ENCODE peak calls at places on chromosomes 1 and 21, in eight cellular contexts. One of them, this sample, is unnamed.

GRCh38 chr1:204867666-204868339 is 2.9 kb upstream of the NFASC start:
- ATAC-seq in heart left ventricle: peak; percentile 39
- ATAC-seq in psoas muscle: peak; percentile 36
- ATAC-seq in gastrocnemius medialis: no peak
- ATAC-seq in lung: no peak
- ATAC-seq in Panc1: no peak
- ATAC-seq in HepG2: no peak
- ATAC-seq in lower lobe of right lung: no peak
- ATAC-seq in this sample: no peak

GRCh38 chr1:65691152-65691900 is 101.4 kb upstream of the PDE4B start:
- ATAC-seq in lung: no peak
- ATAC-seq in psoas muscle: peak; percentile 50
- ATAC-seq in lower lobe of right lung: no peak
- ATAC-seq in gastrocnemius medialis: no peak
- ATAC-seq in HepG2: no peak
- ATAC-seq in Panc1: no peak
- ATAC-seq in heart left ventricle: peak; percentile 33
- ATAC-seq in this sample: peak; percentile 14

GRCh38 chr1:147556643-147557042 is 15.3 kb downstream of the BCL9 start:
- ATAC-seq in gastrocnemius medialis: no peak
- ATAC-seq in HepG2: no peak
- ATAC-seq in lung: no peak
- ATAC-seq in Panc1: no peak
- ATAC-seq in psoas muscle: no peak
- ATAC-seq in lower lobe of right lung: no peak
- ATAC-seq in heart left ventricle: no peak
- ATAC-seq in this sample: no peak

GRCh38 chr1:112557385-112557784 is 48.6 kb downstream of the WNT2B start:
- ATAC-seq in HepG2: no peak
- ATAC-seq in heart left ventricle: peak; percentile 18
- ATAC-seq in gastrocnemius medialis: no peak
- ATAC-seq in lung: no peak
- ATAC-seq in lower lobe of right lung: peak; percentile 31
- ATAC-seq in psoas muscle: no peak
- ATAC-seq in Panc1: no peak
- ATAC-seq in this sample: no peak

GRCh38 chr1:231338270-231339128 is at the start of gene SPRTN:
- ATAC-seq in lung: peak; percentile 68
- ATAC-seq in lower lobe of right lung: peak; percentile 27
- ATAC-seq in gastrocnemius medialis: peak; percentile 8
- ATAC-seq in Panc1: peak; percentile 85
- ATAC-seq in HepG2: peak; percentile 82
- ATAC-seq in heart left ventricle: peak; percentile 88
- ATAC-seq in psoas muscle: peak; percentile 77
- ATAC-seq in this sample: peak; percentile 83

GRCh38 chr1:9529190-9529589 is 10.1 kb upstream of the SLC25A33 start:
- ATAC-seq in lower lobe of right lung: no peak
- ATAC-seq in heart left ventricle: no peak
- ATAC-seq in HepG2: peak; percentile 46
- ATAC-seq in psoas muscle: no peak
- ATAC-seq in lung: no peak
- ATAC-seq in Panc1: peak; percentile 68
- ATAC-seq in gastrocnemius medialis: no peak
- ATAC-seq in this sample: no peak

GRCh38 chr1:118958937-118959631 is 29.1 kb downstream of the TBX15 start:
- ATAC-seq in heart left ventricle: no peak
- ATAC-seq in HepG2: no peak
- ATAC-seq in lower lobe of right lung: no peak
- ATAC-seq in gastrocnemius medialis: peak; percentile 35
- ATAC-seq in psoas muscle: peak; percentile 17
- ATAC-seq in Panc1: no peak
- ATAC-seq in lung: no peak
- ATAC-seq in this sample: no peak

GRCh38 chr1:175881571-175881970 is 138.2 kb upstream of the TNR start:
- ATAC-seq in Panc1: no peak
- ATAC-seq in lower lobe of right lung: no peak
- ATAC-seq in gastrocnemius medialis: no peak
- ATAC-seq in lung: no peak
- ATAC-seq in psoas muscle: no peak
- ATAC-seq in heart left ventricle: no peak
- ATAC-seq in HepG2: no peak
- ATAC-seq in this sample: no peak

GRCh38 chr1:59494145-59494824 is 197.4 kb downstream of the FGGY start:
- ATAC-seq in lower lobe of right lung: peak; percentile 14
- ATAC-seq in heart left ventricle: peak; percentile 34
- ATAC-seq in Panc1: no peak
- ATAC-seq in HepG2: no peak
- ATAC-seq in gastrocnemius medialis: peak; percentile 75
- ATAC-seq in lung: no peak
- ATAC-seq in psoas muscle: no peak
- ATAC-seq in this sample: no peak

GRCh38 chr1:33130297-33130696 is 49.3 kb downstream of the AZIN2 start:
- ATAC-seq in Panc1: no peak
- ATAC-seq in gastrocnemius medialis: peak; percentile 61
- ATAC-seq in lung: no peak
- ATAC-seq in lower lobe of right lung: no peak
- ATAC-seq in psoas muscle: peak; percentile 75
- ATAC-seq in heart left ventricle: no peak
- ATAC-seq in HepG2: no peak
- ATAC-seq in this sample: no peak

GRCh38 chr1:15958111-15958510 is 17.8 kb downstream of the ZBTB17 start:
- ATAC-seq in lung: no peak
- ATAC-seq in Panc1: no peak
- ATAC-seq in psoas muscle: no peak
- ATAC-seq in lower lobe of right lung: no peak
- ATAC-seq in HepG2: no peak
- ATAC-seq in gastrocnemius medialis: no peak
- ATAC-seq in heart left ventricle: peak; percentile 20
- ATAC-seq in this sample: no peak

GRCh38 chr1:34924759-34925555 is 4.5 kb downstream of the DLGAP3 start:
- ATAC-seq in lung: no peak
- ATAC-seq in Panc1: no peak
- ATAC-seq in heart left ventricle: peak; percentile 75
- ATAC-seq in gastrocnemius medialis: no peak
- ATAC-seq in psoas muscle: peak; percentile 59
- ATAC-seq in lower lobe of right lung: peak; percentile 75
- ATAC-seq in HepG2: peak; percentile 69
- ATAC-seq in this sample: no peak

GRCh38 chr1:58715108-58715507 is 15.2 kb upstream of the MYSM1 start:
- ATAC-seq in heart left ventricle: no peak
- ATAC-seq in lower lobe of right lung: no peak
- ATAC-seq in psoas muscle: no peak
- ATAC-seq in gastrocnemius medialis: no peak
- ATAC-seq in Panc1: no peak
- ATAC-seq in HepG2: peak; percentile 68
- ATAC-seq in lung: no peak
- ATAC-seq in this sample: no peak

GRCh38 chr1:161934278-161934608 is 89.4 kb downstream of the OLFML2B start:
- ATAC-seq in HepG2: no peak
- ATAC-seq in gastrocnemius medialis: no peak
- ATAC-seq in lung: no peak
- ATAC-seq in lower lobe of right lung: no peak
- ATAC-seq in Panc1: no peak
- ATAC-seq in psoas muscle: no peak
- ATAC-seq in heart left ventricle: peak; percentile 41
- ATAC-seq in this sample: no peak

GRCh38 chr1:200401708-200402107 is 8.1 kb downstream of the ZNF281 start:
- ATAC-seq in Panc1: no peak
- ATAC-seq in HepG2: no peak
- ATAC-seq in lung: no peak
- ATAC-seq in heart left ventricle: no peak
- ATAC-seq in psoas muscle: no peak
- ATAC-seq in lower lobe of right lung: no peak
- ATAC-seq in gastrocnemius medialis: no peak
- ATAC-seq in this sample: no peak

GRCh38 chr1:51535006-51535592 is 16.0 kb upstream of the EPS15 start:
- ATAC-seq in Panc1: peak; percentile 84
- ATAC-seq in gastrocnemius medialis: peak; percentile 53
- ATAC-seq in HepG2: peak; percentile 71
- ATAC-seq in lung: no peak
- ATAC-seq in heart left ventricle: peak; percentile 55
- ATAC-seq in psoas muscle: no peak
- ATAC-seq in lower lobe of right lung: peak; percentile 52
- ATAC-seq in this sample: peak; percentile 25

DNA sequence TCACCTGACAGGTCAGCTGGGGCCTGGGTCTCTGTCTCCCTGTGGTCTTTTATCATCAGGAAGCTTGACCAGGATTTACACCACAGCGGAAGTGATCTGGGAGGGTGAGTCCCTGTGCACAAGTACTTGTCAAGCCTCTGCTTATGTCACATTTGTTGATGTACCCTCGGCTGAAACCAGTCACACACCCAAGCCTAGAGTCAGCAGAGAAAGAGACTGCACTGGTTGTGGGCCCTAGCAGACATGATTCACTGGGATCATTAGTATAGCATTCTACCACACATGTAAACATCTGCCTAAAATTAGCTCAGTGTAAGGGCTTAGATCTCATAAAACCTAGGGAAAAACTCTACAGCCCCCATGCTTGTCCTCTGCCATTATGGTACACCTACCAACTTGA is 79.3 kb upstream of the LAMC2 start:
- ATAC-seq in Panc1: no peak
- ATAC-seq in heart left ventricle: no peak
- ATAC-seq in lung: no peak
- ATAC-seq in HepG2: no peak
- ATAC-seq in lower lobe of right lung: peak; percentile 13
- ATAC-seq in gastrocnemius medialis: no peak
- ATAC-seq in psoas muscle: no peak
- ATAC-seq in this sample: no peak
- H3K27ac ChIP-seq in Panc1: no peak overlapping the region
- H3K27ac ChIP-seq in heart left ventricle: no peak overlapping the region
- H3K27ac ChIP-seq in lung: no peak overlapping the region
- H3K27ac ChIP-seq in HepG2: no peak overlapping the region
- H3K27ac ChIP-seq in lower lobe of right lung: no peak overlapping the region
- H3K27ac ChIP-seq in gastrocnemius medialis: peak overlapping the region; percentile 37
- H3K27ac ChIP-seq in psoas muscle: peak overlapping the region; percentile 23
- H3K27ac ChIP-seq in this sample: no peak overlapping the region

DNA sequence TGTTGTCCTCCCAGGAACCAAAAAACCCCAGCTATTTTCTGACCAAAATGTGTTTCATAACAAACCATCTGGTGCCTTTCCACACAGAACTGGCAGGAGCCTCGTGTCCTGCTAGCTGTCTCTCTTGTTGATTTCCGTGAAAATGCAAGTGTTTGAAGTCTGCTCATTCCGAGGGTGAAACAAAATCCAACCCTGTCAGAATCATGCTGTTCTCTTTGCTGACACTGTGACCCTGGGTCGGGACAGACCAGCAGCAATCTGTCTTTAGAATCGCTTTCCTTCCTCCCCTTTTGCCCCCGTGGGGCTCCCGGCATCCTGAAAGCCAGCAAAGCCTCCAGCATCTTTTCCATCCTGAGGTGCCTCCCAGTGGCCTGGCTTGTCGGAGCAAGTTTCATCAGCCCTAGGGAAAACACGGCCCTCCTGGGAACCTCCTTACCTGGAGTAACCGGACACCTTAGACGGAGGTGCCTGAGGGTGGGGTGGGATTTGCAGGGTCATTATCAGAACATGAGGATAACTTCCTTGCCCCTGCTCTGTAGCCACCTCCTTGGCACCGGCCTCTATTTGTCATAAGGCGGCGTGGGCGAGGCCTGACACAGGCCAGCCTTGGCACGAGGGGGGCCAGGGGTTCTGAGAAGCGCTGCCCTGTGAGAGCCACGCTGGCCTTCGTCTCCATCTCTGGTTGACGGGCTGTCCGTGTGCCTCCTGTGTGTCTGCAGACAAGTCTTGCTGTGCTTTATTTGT is 24.9 kb downstream of the LDLRAP1 start:
- ATAC-seq in lung: no peak
- ATAC-seq in heart left ventricle: peak; percentile 8
- ATAC-seq in gastrocnemius medialis: peak; percentile 11
- ATAC-seq in HepG2: peak; percentile 5
- ATAC-seq in Panc1: peak; percentile 20
- ATAC-seq in lower lobe of right lung: peak; percentile 29
- ATAC-seq in psoas muscle: no peak
- ATAC-seq in this sample: peak; percentile 61
- TF ChIP-seq CTCF in lung: no peak
- TF ChIP-seq CTCF in heart left ventricle: no peak
- TF ChIP-seq CTCF in gastrocnemius medialis: no peak
- TF ChIP-seq CTCF in HepG2: peak; percentile 33
- TF ChIP-seq CTCF in Panc1: no peak
- TF ChIP-seq CTCF in lower lobe of right lung: no peak
- TF ChIP-seq CTCF in psoas muscle: no peak
- TF ChIP-seq CTCF in this sample: peak; percentile 44

DNA sequence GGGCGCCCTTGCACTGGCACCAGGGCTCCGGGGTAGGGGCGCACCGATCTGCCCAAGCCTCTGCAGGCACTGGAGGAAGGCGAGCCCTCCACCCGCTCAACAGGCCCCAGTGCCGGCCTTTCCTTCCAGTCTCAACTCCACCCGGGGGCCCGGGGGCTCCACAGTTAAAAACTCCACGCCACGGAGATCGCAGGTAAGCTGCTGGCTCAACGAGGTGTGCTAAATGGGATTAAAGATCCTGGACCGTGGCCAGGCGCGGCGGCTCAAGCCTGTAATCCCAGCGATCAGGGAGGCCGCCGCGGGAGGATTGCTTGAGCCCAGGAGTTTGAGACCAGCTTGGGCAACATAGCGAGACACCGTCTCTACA is 536 bp downstream of the HSF2BP start:
- ATAC-seq in gastrocnemius medialis: no peak
- ATAC-seq in lower lobe of right lung: peak; percentile 4
- ATAC-seq in HepG2: no peak
- ATAC-seq in Panc1: no peak
- ATAC-seq in psoas muscle: peak; percentile 5
- ATAC-seq in heart left ventricle: no peak
- ATAC-seq in lung: no peak
- ATAC-seq in this sample: no peak
- H3K27ac ChIP-seq in gastrocnemius medialis: peak overlapping the region; percentile 90
- H3K27ac ChIP-seq in lower lobe of right lung: peak overlapping the region; percentile 92
- H3K27ac ChIP-seq in HepG2: peak overlapping the region; percentile 75
- H3K27ac ChIP-seq in Panc1: peak overlapping the region; percentile 74
- H3K27ac ChIP-seq in psoas muscle: peak overlapping the region; percentile 93
- H3K27ac ChIP-seq in heart left ventricle: peak overlapping the region; percentile 85
- H3K27ac ChIP-seq in lung: peak overlapping the region; percentile 80
- H3K27ac ChIP-seq in this sample: peak overlapping the region; percentile 91

GRCh38 chr1:156172696-156173470 is 19.5 kb downstream of the SEMA4A start:
- ATAC-seq in lower lobe of right lung: no peak
- ATAC-seq in heart left ventricle: no peak
- ATAC-seq in HepG2: peak; percentile 78
- ATAC-seq in psoas muscle: no peak
- ATAC-seq in Panc1: no peak
- ATAC-seq in gastrocnemius medialis: no peak
- ATAC-seq in lung: no peak
- ATAC-seq in this sample: no peak
- TF ChIP-seq CTCF in lower lobe of right lung: no peak
- TF ChIP-seq CTCF in heart left ventricle: no peak
- TF ChIP-seq CTCF in HepG2: peak; percentile 33
- TF ChIP-seq CTCF in psoas muscle: no peak
- TF ChIP-seq CTCF in Panc1: no peak
- TF ChIP-seq CTCF in gastrocnemius medialis: no peak
- TF ChIP-seq CTCF in lung: no peak
- TF ChIP-seq CTCF in this sample: no peak

This sample was measured in gastroesophageal sphincter.